ENCODE peak calls at places on chromosome 20, in six cellular contexts. C is neural crest cell; G is HTR-8/SVneo; S is epithelial cell of esophagus; Y is H9; N is effector CD8-positive, alpha-beta T cell. V is an unnamed sample.

GRCh38 chr20:37757550-37757949 is 63.7 kb downstream of the CTNNBL1 start:
- DNase-seq in C (no peak), G (no peak), S (peak; percentile 16), Y (no peak), N (no peak), V (no peak)

GRCh38 chr20:3760980-3761379 is 6.6 kb downstream of the ADISSP start:
- DNase-seq in C (no peak), G (no peak), S (no peak), Y (no peak), N (no peak), V (no peak)

GRCh38 chr20:9926007-9926406 is 87.1 kb upstream of the PAK5 start:
- DNase-seq in C (no peak), G (no peak), S (no peak), Y (no peak), N (no peak), V (no peak)

GRCh38 chr20:1754749-1755148 is 97.2 kb upstream of the SIRPG start:
- DNase-seq in C (no peak), G (no peak), S (no peak), Y (no peak), N (no peak), V (no peak)

GRCh38 chr20:38167851-38168760 is 3.0 kb upstream of the TGM2 start:
- DNase-seq in C (no peak), G (peak; percentile 89), S (peak; percentile 80), Y (peak; percentile 43), N (no peak), V (no peak)

GRCh38 chr20:57251344-57251743 is 15.1 kb downstream of the BMP7 start:
- DNase-seq in C (no peak), G (peak; percentile 62), S (no peak), Y (no peak), N (no peak), V (no peak)

GRCh38 chr20:48754269-48754668 is 73.5 kb downstream of the PREX1 start:
- DNase-seq in C (no peak), G (no peak), S (no peak), Y (no peak), N (no peak), V (no peak)

GRCh38 chr20:44087857-44088120 is 99.2 kb downstream of the JPH2 start:
- DNase-seq in C (no peak), G (no peak), S (no peak), Y (no peak), N (no peak), V (no peak)

GRCh38 chr20:29873946-29874345 is 1383.5 kb upstream of the DEFB115 start:
- DNase-seq in C (peak; percentile 21), G (no peak), S (peak; percentile 44), Y (peak; percentile 65), N (no peak), V (peak; percentile 91)

GRCh38 chr20:10304474-10305046 is 85.9 kb downstream of the SNAP25 start:
- DNase-seq in C (no peak), G (no peak), S (no peak), Y (no peak), N (no peak), V (no peak)

GRCh38 chr20:24862606-24863005 is 86.5 kb upstream of the CST7 start:
- DNase-seq in C (no peak), G (no peak), S (no peak), Y (no peak), N (no peak), V (peak; percentile 75)

GRCh38 chr20:18688676-18689075 is 100.8 kb downstream of the DTD1 start:
- DNase-seq in C (no peak), G (no peak), S (no peak), Y (no peak), N (no peak), V (no peak)

GRCh38 chr20:5729348-5729747 is 20.9 kb upstream of the SHLD1 start:
- DNase-seq in C (no peak), G (no peak), S (peak; percentile 34), Y (no peak), N (no peak), V (no peak)

GRCh38 chr20:37323985-37324384 is 22.0 kb upstream of the SRC start:
- DNase-seq in C (no peak), G (no peak), S (peak; percentile 75), Y (no peak), N (no peak), V (no peak)

GRCh38 chr20:57094171-57094891 is 172.1 kb downstream of the BMP7 start:
- DNase-seq in C (no peak), G (no peak), S (no peak), Y (no peak), N (no peak), V (no peak)

GRCh38 chr20:19072988-19073387 is 139.5 kb upstream of the SLC24A3 start:
- DNase-seq in C (no peak), G (no peak), S (no peak), Y (no peak), N (no peak), V (peak; percentile 45)

GRCh38 chr20:51691703-51692102 is 76.5 kb downstream of the ATP9A start:
- DNase-seq in C (no peak), G (no peak), S (no peak), Y (no peak), N (no peak), V (no peak)

GRCh38 chr20:64077876-64078551 is 1.3 kb downstream of the RGS19 start:
- DNase-seq in C (no peak), G (no peak), S (no peak), Y (no peak), N (peak; percentile 42), V (no peak)

GRCh38 chr20:21053002-21053762 is 53.0 kb downstream of the LINC00237 start:
- DNase-seq in C (peak; percentile 8), G (no peak), S (peak; percentile 4), Y (no peak), N (no peak), V (peak; percentile 83)

GRCh38 chr20:41183831-41184230 is 46.5 kb downstream of the PLCG1 start:
- DNase-seq in C (no peak), G (no peak), S (no peak), Y (no peak), N (no peak), V (no peak)

GRCh38 chr20:62587757-62588402 is 54.4 kb upstream of the SLCO4A1 start:
- DNase-seq in C (no peak), G (peak; percentile 73), S (peak; percentile 16), Y (no peak), N (no peak), V (no peak)

GRCh38 chr20:45867811-45868176 is 10.4 kb downstream of the ZSWIM3 start:
- DNase-seq in C (no peak), G (no peak), S (peak; percentile 61), Y (no peak), N (no peak), V (no peak)

GRCh38 chr20:49672109-49672681 is 41.5 kb downstream of the B4GALT5 start:
- DNase-seq in C (no peak), G (no peak), S (no peak), Y (no peak), N (no peak), V (no peak)

GRCh38 chr20:48999890-49000870 is 45.9 kb upstream of the CSE1L start:
- DNase-seq in C (no peak), G (no peak), S (peak; percentile 84), Y (no peak), N (no peak), V (no peak)

GRCh38 chr20:31663838-31664695 is 26.4 kb downstream of the COX4I2 start:
- DNase-seq in C (no peak), G (no peak), S (no peak), Y (no peak), N (no peak), V (no peak)

GRCh38 chr20:38372830-38373229 is 26.5 kb downstream of the LBP start:
- DNase-seq in C (no peak), G (no peak), S (no peak), Y (no peak), N (no peak), V (no peak)

GRCh38 chr20:56637576-56637975 is 8.5 kb downstream of the TFAP2C start:
- DNase-seq in C (no peak), G (no peak), S (no peak), Y (no peak), N (no peak), V (no peak)

GRCh38 chr20:38110525-38111178 is 54.4 kb downstream of the TGM2 start:
- DNase-seq in C (no peak), G (no peak), S (no peak), Y (no peak), N (no peak), V (peak; percentile 88)

GRCh38 chr20:59604770-59605665 is 678 bp downstream of the PHACTR3 start:
- DNase-seq in C (peak; percentile 37), G (no peak), S (no peak), Y (peak; percentile 51), N (no peak), V (no peak)

GRCh38 chr20:58697201-58697866 is 4.7 kb downstream of the NPEPL1 start:
- DNase-seq in C (no peak), G (no peak), S (peak; percentile 20), Y (peak; percentile 18), N (no peak), V (no peak)

GRCh38 chr20:63829943-63830820 is 882 bp downstream of the ZBTB46 start:
- DNase-seq in C (no peak), G (peak; percentile 76), S (peak; percentile 14), Y (no peak), N (no peak), V (no peak)